ENCODE peak calls at places on chromosomes 1 and 21, in six cellular contexts. One of them, this sample, is unnamed. For H3K9me3, the result is how much of the 10 kb centered on the place peaks cover.

GRCh38 chr1:166032901-166033371 is 133.9 kb downstream of the FAM78B start:
- DNase-seq in fibroblast of lung: no peak
- DNase-seq in CD4-positive, alpha-beta T cell: no peak
- DNase-seq in CD8-positive, alpha-beta T cell: no peak
- DNase-seq in ovary: no peak
- DNase-seq in cardiac muscle cell: no peak
- DNase-seq in this sample: peak

GRCh38 chr1:14842891-14843290 is 244.4 kb downstream of the KAZN start:
- DNase-seq in fibroblast of lung: peak
- DNase-seq in CD4-positive, alpha-beta T cell: no peak
- DNase-seq in CD8-positive, alpha-beta T cell: no peak
- DNase-seq in ovary: no peak
- DNase-seq in cardiac muscle cell: no peak
- DNase-seq in this sample: no peak

GRCh38 chr1:34500451-34500850 is 254.4 kb upstream of the GJB5 start:
- DNase-seq in fibroblast of lung: no peak
- DNase-seq in CD4-positive, alpha-beta T cell: no peak
- DNase-seq in CD8-positive, alpha-beta T cell: no peak
- DNase-seq in ovary: no peak
- DNase-seq in cardiac muscle cell: peak
- DNase-seq in this sample: peak

GRCh38 chr1:93629101-93630059 is 52.3 kb downstream of the BCAR3 start:
- DNase-seq in fibroblast of lung: peak
- DNase-seq in CD4-positive, alpha-beta T cell: no peak
- DNase-seq in CD8-positive, alpha-beta T cell: peak
- DNase-seq in ovary: peak
- DNase-seq in cardiac muscle cell: peak
- DNase-seq in this sample: peak

GRCh38 chr1:104830534-104830933 is 1080.8 kb downstream of the AMY1C start:
- DNase-seq in fibroblast of lung: no peak
- DNase-seq in CD4-positive, alpha-beta T cell: no peak
- DNase-seq in CD8-positive, alpha-beta T cell: no peak
- DNase-seq in ovary: no peak
- DNase-seq in cardiac muscle cell: no peak
- DNase-seq in this sample: no peak

GRCh38 chr1:59409986-59410385 is 113.1 kb downstream of the FGGY start:
- DNase-seq in fibroblast of lung: no peak
- DNase-seq in CD4-positive, alpha-beta T cell: no peak
- DNase-seq in CD8-positive, alpha-beta T cell: no peak
- DNase-seq in ovary: no peak
- DNase-seq in cardiac muscle cell: no peak
- DNase-seq in this sample: no peak

GRCh38 chr1:39238476-39238875 is 34.0 kb downstream of the MACF1 start:
- DNase-seq in fibroblast of lung: peak
- DNase-seq in CD4-positive, alpha-beta T cell: no peak
- DNase-seq in CD8-positive, alpha-beta T cell: no peak
- DNase-seq in ovary: peak
- DNase-seq in cardiac muscle cell: peak
- DNase-seq in this sample: no peak

GRCh38 chr1:199073166-199073565 is 434.3 kb downstream of the PTPRC start:
- DNase-seq in fibroblast of lung: no peak
- DNase-seq in CD4-positive, alpha-beta T cell: no peak
- DNase-seq in CD8-positive, alpha-beta T cell: no peak
- DNase-seq in ovary: no peak
- DNase-seq in cardiac muscle cell: no peak
- DNase-seq in this sample: no peak

GRCh38 chr1:11507309-11507708 is 28.4 kb downstream of the DISP3 start:
- DNase-seq in fibroblast of lung: no peak
- DNase-seq in CD4-positive, alpha-beta T cell: no peak
- DNase-seq in CD8-positive, alpha-beta T cell: no peak
- DNase-seq in ovary: no peak
- DNase-seq in cardiac muscle cell: no peak
- DNase-seq in this sample: no peak
- H3K9me3 ChIP-seq in fibroblast of lung: under half
- H3K9me3 ChIP-seq in CD4-positive, alpha-beta T cell: under half
- H3K9me3 ChIP-seq in CD8-positive, alpha-beta T cell: under half
- H3K9me3 ChIP-seq in ovary: under half
- H3K9me3 ChIP-seq in cardiac muscle cell: under half
- H3K9me3 ChIP-seq in this sample: under half

GRCh38 chr1:69139007-69139406 is 428.7 kb upstream of the LRRC7 start:
- DNase-seq in fibroblast of lung: no peak
- DNase-seq in CD4-positive, alpha-beta T cell: no peak
- DNase-seq in CD8-positive, alpha-beta T cell: no peak
- DNase-seq in ovary: no peak
- DNase-seq in cardiac muscle cell: no peak
- DNase-seq in this sample: no peak
- H3K9me3 ChIP-seq in fibroblast of lung: under half
- H3K9me3 ChIP-seq in CD4-positive, alpha-beta T cell: under half
- H3K9me3 ChIP-seq in CD8-positive, alpha-beta T cell: under half
- H3K9me3 ChIP-seq in ovary: under half
- H3K9me3 ChIP-seq in cardiac muscle cell: under half
- H3K9me3 ChIP-seq in this sample: under half

GRCh38 chr1:33065301-33065700 is 15.7 kb upstream of the AZIN2 start:
- DNase-seq in fibroblast of lung: no peak
- DNase-seq in CD4-positive, alpha-beta T cell: no peak
- DNase-seq in CD8-positive, alpha-beta T cell: no peak
- DNase-seq in ovary: no peak
- DNase-seq in cardiac muscle cell: no peak
- DNase-seq in this sample: no peak
- H3K9me3 ChIP-seq in fibroblast of lung: under half
- H3K9me3 ChIP-seq in CD4-positive, alpha-beta T cell: half or more
- H3K9me3 ChIP-seq in CD8-positive, alpha-beta T cell: under half
- H3K9me3 ChIP-seq in ovary: under half
- H3K9me3 ChIP-seq in cardiac muscle cell: under half
- H3K9me3 ChIP-seq in this sample: under half

DNA sequence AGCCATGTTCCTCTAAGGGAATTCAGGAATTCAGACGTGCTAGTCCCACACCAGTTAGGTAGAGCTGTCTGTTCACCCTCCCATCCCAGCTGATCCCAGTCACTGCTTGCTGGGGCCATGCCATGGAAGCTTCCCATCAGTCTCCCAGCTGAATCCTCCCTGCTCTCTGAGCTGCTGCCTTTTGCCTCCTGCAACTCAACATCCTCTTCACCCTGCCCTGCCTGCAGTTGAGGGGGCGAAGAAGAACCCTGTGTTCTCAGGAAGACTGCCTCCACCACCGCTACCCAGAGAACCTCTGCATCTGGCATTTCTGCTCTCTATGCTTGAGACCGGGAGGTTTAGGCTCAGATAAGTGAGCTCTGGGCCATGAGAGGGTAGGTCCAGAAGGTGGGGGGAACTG is 16.2 kb downstream of the CDCA8 start:
- DNase-seq in fibroblast of lung: no peak
- DNase-seq in CD4-positive, alpha-beta T cell: no peak
- DNase-seq in CD8-positive, alpha-beta T cell: no peak
- DNase-seq in ovary: no peak
- DNase-seq in cardiac muscle cell: no peak
- DNase-seq in this sample: no peak
- H3K9me3 ChIP-seq in fibroblast of lung: under half
- H3K9me3 ChIP-seq in CD4-positive, alpha-beta T cell: under half
- H3K9me3 ChIP-seq in CD8-positive, alpha-beta T cell: under half
- H3K9me3 ChIP-seq in ovary: under half
- H3K9me3 ChIP-seq in cardiac muscle cell: under half
- H3K9me3 ChIP-seq in this sample: under half

GRCh38 chr1:217135569-217135915 is 412.3 kb upstream of the ESRRG start:
- DNase-seq in fibroblast of lung: peak
- DNase-seq in CD4-positive, alpha-beta T cell: no peak
- DNase-seq in CD8-positive, alpha-beta T cell: no peak
- DNase-seq in ovary: no peak
- DNase-seq in cardiac muscle cell: peak
- DNase-seq in this sample: peak

GRCh38 chr1:217137210-217137871 is 414.1 kb upstream of the ESRRG start:
- DNase-seq in fibroblast of lung: no peak
- DNase-seq in CD4-positive, alpha-beta T cell: no peak
- DNase-seq in CD8-positive, alpha-beta T cell: no peak
- DNase-seq in ovary: no peak
- DNase-seq in cardiac muscle cell: peak
- DNase-seq in this sample: peak

GRCh38 chr1:217138173-217138838 is 415.1 kb upstream of the ESRRG start:
- DNase-seq in fibroblast of lung: no peak
- DNase-seq in CD4-positive, alpha-beta T cell: no peak
- DNase-seq in CD8-positive, alpha-beta T cell: no peak
- DNase-seq in ovary: no peak
- DNase-seq in cardiac muscle cell: no peak
- DNase-seq in this sample: no peak

GRCh38 chr1:217135987-217136894 is 413.0 kb upstream of the ESRRG start:
- DNase-seq in fibroblast of lung: no peak
- DNase-seq in CD4-positive, alpha-beta T cell: no peak
- DNase-seq in CD8-positive, alpha-beta T cell: no peak
- DNase-seq in ovary: no peak
- DNase-seq in cardiac muscle cell: peak
- DNase-seq in this sample: no peak

DNA sequence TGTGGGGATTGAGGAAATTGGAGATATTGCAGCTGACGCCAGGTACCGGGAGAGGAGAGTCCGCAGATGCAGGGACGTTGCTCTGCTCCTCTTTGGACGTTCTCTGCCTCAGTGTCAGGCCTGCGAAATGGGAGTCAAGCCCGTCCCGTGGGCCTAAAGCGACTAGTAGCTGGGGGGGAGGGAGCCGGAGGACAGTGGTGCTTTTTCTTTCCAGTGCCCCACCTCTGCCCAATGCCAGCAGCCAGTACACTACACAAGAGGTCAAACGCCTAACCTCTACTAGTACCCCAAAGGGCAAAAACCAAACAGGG is 413.6 kb upstream of the ESRRG start:
- DNase-seq in fibroblast of lung: no peak
- DNase-seq in CD4-positive, alpha-beta T cell: no peak
- DNase-seq in CD8-positive, alpha-beta T cell: no peak
- DNase-seq in ovary: no peak
- DNase-seq in cardiac muscle cell: no peak
- DNase-seq in this sample: no peak
- H3K9me3 ChIP-seq in fibroblast of lung: under half
- H3K9me3 ChIP-seq in CD4-positive, alpha-beta T cell: under half
- H3K9me3 ChIP-seq in CD8-positive, alpha-beta T cell: under half
- H3K9me3 ChIP-seq in ovary: under half
- H3K9me3 ChIP-seq in cardiac muscle cell: under half
- H3K9me3 ChIP-seq in this sample: under half

GRCh38 chr1:89659322-89660061 is 26.6 kb downstream of the LRRC8C start:
- DNase-seq in fibroblast of lung: no peak
- DNase-seq in CD4-positive, alpha-beta T cell: no peak
- DNase-seq in CD8-positive, alpha-beta T cell: no peak
- DNase-seq in ovary: no peak
- DNase-seq in cardiac muscle cell: peak
- DNase-seq in this sample: no peak
- H3K9me3 ChIP-seq in fibroblast of lung: under half
- H3K9me3 ChIP-seq in CD4-positive, alpha-beta T cell: under half
- H3K9me3 ChIP-seq in CD8-positive, alpha-beta T cell: under half
- H3K9me3 ChIP-seq in ovary: under half
- H3K9me3 ChIP-seq in cardiac muscle cell: under half
- H3K9me3 ChIP-seq in this sample: under half

DNA sequence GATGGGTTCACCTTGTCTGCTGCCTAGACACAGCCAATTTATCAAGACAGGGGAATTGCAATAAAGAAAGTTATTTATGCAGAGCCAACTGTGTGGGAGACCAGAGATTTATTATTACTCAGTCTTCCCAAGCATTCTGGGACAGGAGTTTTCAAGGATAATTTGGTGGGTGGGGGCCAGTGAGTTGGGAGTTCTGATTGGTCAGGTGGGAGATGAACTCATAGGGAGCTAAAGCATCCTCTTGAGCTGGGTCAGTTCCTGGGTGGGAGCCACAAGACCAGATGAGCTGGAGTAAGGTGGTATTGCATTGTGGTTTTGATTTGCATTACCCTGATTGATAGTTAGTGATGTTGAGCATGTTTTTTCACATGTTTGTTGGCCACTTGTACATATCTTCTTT is 86.1 kb downstream of the PRKAB2 start:
- DNase-seq in fibroblast of lung: no peak
- DNase-seq in CD4-positive, alpha-beta T cell: no peak
- DNase-seq in CD8-positive, alpha-beta T cell: no peak
- DNase-seq in ovary: no peak
- DNase-seq in cardiac muscle cell: no peak
- DNase-seq in this sample: no peak
- H3K9me3 ChIP-seq in fibroblast of lung: under half
- H3K9me3 ChIP-seq in CD4-positive, alpha-beta T cell: under half
- H3K9me3 ChIP-seq in CD8-positive, alpha-beta T cell: under half
- H3K9me3 ChIP-seq in ovary: under half
- H3K9me3 ChIP-seq in cardiac muscle cell: under half
- H3K9me3 ChIP-seq in this sample: under half

GRCh38 chr21:40615503-40616376 is 231.2 kb downstream of the DSCAM start:
- DNase-seq in fibroblast of lung: no peak
- DNase-seq in CD4-positive, alpha-beta T cell: no peak
- DNase-seq in CD8-positive, alpha-beta T cell: no peak
- DNase-seq in ovary: no peak
- DNase-seq in cardiac muscle cell: peak
- DNase-seq in this sample: no peak
- H3K9me3 ChIP-seq in fibroblast of lung: under half
- H3K9me3 ChIP-seq in CD4-positive, alpha-beta T cell: under half
- H3K9me3 ChIP-seq in CD8-positive, alpha-beta T cell: under half
- H3K9me3 ChIP-seq in ovary: under half
- H3K9me3 ChIP-seq in cardiac muscle cell: under half
- H3K9me3 ChIP-seq in this sample: under half